ENCODE peak calls at places on chromosomes 13 and 19, in seven cellular contexts. H is OCI-LY7, X is NCI-H510A, I is non-pigmented ciliary epithelial cell, Q is HFFc6, C is SHP77, J is T-cell. S is an unnamed sample.
A peak's percentile ranks its signal among the peaks of the same experiment; 100 is the strongest.

GRCh38 chr19:4624733-4625362 is 14.5 kb upstream of the TNFAIP8L1 start:
- DNase-seq in C (peak; percentile 41), H (no peak), Q (no peak), J (no peak), X (no peak), I (no peak), S (peak; percentile 56)

GRCh38 chr13:23748591-23748990 is 140.6 kb downstream of the MIPEP start:
- DNase-seq in X (no peak), C (no peak), J (no peak), H (no peak), Q (no peak), I (no peak), S (no peak)

GRCh38 chr19:38263696-38264485 is 482 bp upstream of the SPINT2 start:
- DNase-seq in H (peak; percentile 73), J (peak; percentile 44), X (peak; percentile 96), C (no peak), Q (peak; percentile 69), I (no peak), S (peak; percentile 88)

GRCh38 chr19:47097396-47098217 is 16.0 kb downstream of the ZC3H4 start:
- DNase-seq in Q (no peak), I (no peak), J (no peak), X (no peak), C (no peak), H (no peak), S (peak; percentile 81)

GRCh38 chr19:3115916-3116602 is 19.8 kb upstream of the GNA15 start:
- DNase-seq in Q (peak; percentile 3), H (no peak), J (no peak), C (no peak), I (no peak), X (no peak), S (no peak)

GRCh38 chr19:5271145-5271544 is 69.5 kb downstream of the PTPRS start:
- DNase-seq in H (no peak), J (no peak), Q (no peak), I (no peak), X (no peak), C (no peak), S (peak; percentile 47)

GRCh38 chr13:87952377-87952776 is 281.2 kb downstream of the SLITRK5 start:
- DNase-seq in C (no peak), J (no peak), X (no peak), I (no peak), Q (no peak), H (no peak), S (no peak)

GRCh38 chr13:32254916-32255743 is 60.0 kb downstream of the ZAR1L start:
- DNase-seq in H (no peak), Q (no peak), X (no peak), I (no peak), J (no peak), C (no peak), S (no peak)

GRCh38 chr13:99422556-99423220 is 78.6 kb upstream of the TM9SF2 start:
- DNase-seq in H (no peak), C (no peak), J (no peak), I (no peak), Q (no peak), X (no peak), S (no peak)

GRCh38 chr19:30593975-30594925 is 222.1 kb downstream of the ZNF536 start:
- DNase-seq in I (no peak), C (no peak), X (no peak), J (no peak), Q (no peak), H (no peak), S (no peak)

GRCh38 chr19:18419699-18420460 is 682 bp downstream of the SSBP4 start:
- DNase-seq in I (no peak), X (no peak), C (peak; percentile 31), H (peak; percentile 77), Q (no peak), J (peak; percentile 25), S (no peak)

GRCh38 chr13:19182536-19182935 is 912 bp upstream of the TUBA3C start:
- DNase-seq in H (no peak), Q (no peak), I (no peak), J (no peak), X (no peak), C (no peak), S (no peak)

GRCh38 chr13:113548778-113549621 is 35.6 kb upstream of the TFDP1 start:
- DNase-seq in I (no peak), Q (no peak), X (peak; percentile 52), J (no peak), C (no peak), H (no peak), S (no peak)

GRCh38 chr19:35006342-35006998 is 6.3 kb downstream of the GRAMD1A start:
- DNase-seq in Q (peak; percentile 35), H (no peak), C (no peak), I (peak; percentile 63), J (no peak), X (no peak), S (no peak)

GRCh38 chr19:30083125-30083681 is 141.2 kb downstream of the URI1 start:
- DNase-seq in X (no peak), H (no peak), Q (no peak), C (no peak), I (no peak), J (no peak), S (no peak)